ENCODE peak calls at places on chromosomes 3 and 15, in five cellular contexts. D is suprapubic skin, I is stomach, J is esophagus muscularis mucosa, B is transverse colon. O is an unnamed sample.

GRCh38 chr3:42043116-42043796 is 47.9 kb upstream of the TRAK1 start:
- DNase-seq in I (no peak), J (no peak), B (no peak), D (peak), O (no peak)

GRCh38 chr15:70466895-70467529 is 296.3 kb downstream of the UACA start:
- DNase-seq in I (peak), J (no peak), D (no peak), B (peak), O (peak)

GRCh38 chr3:114328345-114328744 is 34.5 kb downstream of the TIGIT start:
- DNase-seq in J (no peak), I (no peak), B (no peak), D (no peak), O (no peak)

GRCh38 chr3:81419196-81419595 is 342.2 kb downstream of the GBE1 start:
- DNase-seq in J (no peak), D (no peak), I (no peak), B (no peak), O (no peak)

GRCh38 chr15:93312891-93313486 is 224.0 kb upstream of the RGMA start:
- DNase-seq in I (no peak), B (no peak), J (peak), D (no peak), O (no peak)

GRCh38 chr3:11305509-11305908 is 33.3 kb downstream of the ATG7 start:
- DNase-seq in D (no peak), B (no peak), J (no peak), I (no peak), O (no peak)

GRCh38 chr15:87045741-87046140 is 966.1 kb downstream of the AGBL1 start:
- DNase-seq in D (no peak), I (no peak), J (no peak), B (no peak), O (no peak)

GRCh38 chr3:154090116-154090420 is 31.1 kb upstream of the ARHGEF26 start:
- DNase-seq in J (no peak), I (no peak), B (no peak), D (no peak), O (no peak)

GRCh38 chr3:5226783-5227182 is 39.3 kb downstream of the EDEM1 start:
- DNase-seq in D (no peak), J (no peak), B (no peak), I (no peak), O (no peak)

GRCh38 chr3:35659808-35660207 is 20.5 kb downstream of the ARPP21 start:
- DNase-seq in D (no peak), J (no peak), I (no peak), B (peak), O (no peak)

GRCh38 chr15:84599906-84600305 is 903 bp upstream of the ZSCAN2 start:
- DNase-seq in D (no peak), I (no peak), J (no peak), B (no peak), O (peak)

GRCh38 chr15:69059170-69059943 is 44.9 kb downstream of the NOX5 start:
- DNase-seq in J (peak), D (peak), I (peak), B (peak), O (peak)

GRCh38 chr15:40353697-40354096 is 2.9 kb downstream of the PHGR1 start:
- DNase-seq in I (peak), D (no peak), J (no peak), B (peak), O (peak)

DNA sequence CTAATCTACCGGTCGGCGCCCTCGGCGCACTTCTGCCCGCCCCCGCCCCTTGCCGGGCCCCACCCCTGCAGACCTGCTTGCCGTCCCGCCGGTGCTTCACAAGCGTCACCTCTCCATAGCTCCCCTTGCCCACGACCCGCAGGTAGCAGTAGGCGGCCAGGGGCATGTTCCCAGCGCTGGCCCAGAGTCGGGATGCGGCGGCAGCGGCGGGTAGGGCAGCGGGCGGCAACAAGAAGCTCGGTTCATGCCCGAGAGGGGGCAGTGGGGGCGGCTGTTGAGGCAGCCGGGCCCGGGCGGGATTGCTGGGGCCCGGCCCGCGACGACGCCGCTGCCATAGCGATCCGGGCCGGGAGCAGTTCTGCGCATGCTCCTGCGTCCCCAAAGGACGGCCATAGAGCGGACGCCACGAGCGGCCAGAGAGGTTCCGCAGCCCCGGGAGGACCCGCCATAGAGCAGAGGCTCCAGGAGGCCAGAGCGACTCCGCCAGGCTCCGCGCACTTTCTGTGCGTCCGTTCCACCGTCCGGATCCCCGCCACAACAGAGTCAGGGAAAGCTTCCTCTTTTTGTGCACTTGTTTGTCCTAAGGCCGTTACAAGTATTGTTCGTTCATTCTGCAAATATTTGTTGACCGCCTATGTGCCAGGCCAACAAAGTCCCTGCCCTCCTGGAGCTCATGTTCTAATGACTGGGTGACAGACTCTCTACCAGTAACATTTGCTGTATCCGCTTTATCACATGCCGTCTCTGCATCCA is at the start of gene NEK4:
- DNase-seq in I (peak), B (peak), D (peak), J (peak), O (peak)
- TF ChIP-seq POLR2A in I (no peak), B (peak), D (no peak), J (no peak), O (peak)

GRCh38 chr15:54564142-54564541 is 585.9 kb downstream of the UNC13C start:
- DNase-seq in D (no peak), B (no peak), I (no peak), J (no peak), O (no peak)

GRCh38 chr15:54556231-54556630 is 578.0 kb downstream of the UNC13C start:
- DNase-seq in B (no peak), J (no peak), I (no peak), D (no peak), O (no peak)

GRCh38 chr15:54559405-54560064 is 581.3 kb downstream of the UNC13C start:
- DNase-seq in B (peak), D (no peak), I (no peak), J (no peak), O (no peak)

DNA sequence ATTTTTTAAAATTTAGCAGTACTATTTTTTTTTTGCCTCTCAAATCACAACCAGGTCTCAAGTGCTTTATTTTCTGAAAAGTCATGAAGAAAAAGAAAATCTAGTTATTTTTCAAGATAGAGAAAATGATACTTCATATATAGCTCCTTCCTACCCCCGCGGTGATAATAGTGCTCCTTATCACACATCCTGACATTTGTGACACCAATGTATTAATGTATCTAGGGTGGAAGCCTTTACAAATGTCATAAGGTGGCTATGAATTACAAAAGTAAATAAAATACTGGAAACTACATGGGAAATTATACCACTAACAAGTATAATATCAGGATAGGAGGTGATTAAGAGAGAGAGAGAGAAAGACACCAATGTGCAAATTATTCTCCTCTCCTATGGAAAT is 582.2 kb downstream of the UNC13C start:
- DNase-seq in J (no peak), B (no peak), I (no peak), D (no peak), O (no peak)
- TF ChIP-seq POLR2AphosphoS5 in J (no peak), B (no peak), I (no peak), D (no peak), O (no peak)

GRCh38 chr3:198081421-198081844 is 121.4 kb downstream of the LMLN start:
- DNase-seq in J (no peak), B (no peak), I (no peak), D (no peak), O (peak)
- H3K4me3 ChIP-seq in J (peak), B (no peak), I (peak), D (peak), O (peak)

GRCh38 chr3:194673761-194674160 is 1.8 kb upstream of the LSG1 start:
- DNase-seq in D (no peak), B (no peak), J (peak), I (no peak), O (no peak)

GRCh38 chr3:194672876-194673275 is 885 bp upstream of the LSG1 start:
- DNase-seq in B (no peak), I (no peak), J (peak), D (no peak), O (no peak)

GRCh38 chr3:194675081-194675640 is 3.2 kb upstream of the LSG1 start:
- DNase-seq in D (no peak), B (no peak), I (no peak), J (no peak), O (no peak)

GRCh38 chr3:194671511-194671899 is 486 bp downstream of the LSG1 start:
- DNase-seq in I (no peak), J (peak), B (no peak), D (no peak), O (no peak)

DNA sequence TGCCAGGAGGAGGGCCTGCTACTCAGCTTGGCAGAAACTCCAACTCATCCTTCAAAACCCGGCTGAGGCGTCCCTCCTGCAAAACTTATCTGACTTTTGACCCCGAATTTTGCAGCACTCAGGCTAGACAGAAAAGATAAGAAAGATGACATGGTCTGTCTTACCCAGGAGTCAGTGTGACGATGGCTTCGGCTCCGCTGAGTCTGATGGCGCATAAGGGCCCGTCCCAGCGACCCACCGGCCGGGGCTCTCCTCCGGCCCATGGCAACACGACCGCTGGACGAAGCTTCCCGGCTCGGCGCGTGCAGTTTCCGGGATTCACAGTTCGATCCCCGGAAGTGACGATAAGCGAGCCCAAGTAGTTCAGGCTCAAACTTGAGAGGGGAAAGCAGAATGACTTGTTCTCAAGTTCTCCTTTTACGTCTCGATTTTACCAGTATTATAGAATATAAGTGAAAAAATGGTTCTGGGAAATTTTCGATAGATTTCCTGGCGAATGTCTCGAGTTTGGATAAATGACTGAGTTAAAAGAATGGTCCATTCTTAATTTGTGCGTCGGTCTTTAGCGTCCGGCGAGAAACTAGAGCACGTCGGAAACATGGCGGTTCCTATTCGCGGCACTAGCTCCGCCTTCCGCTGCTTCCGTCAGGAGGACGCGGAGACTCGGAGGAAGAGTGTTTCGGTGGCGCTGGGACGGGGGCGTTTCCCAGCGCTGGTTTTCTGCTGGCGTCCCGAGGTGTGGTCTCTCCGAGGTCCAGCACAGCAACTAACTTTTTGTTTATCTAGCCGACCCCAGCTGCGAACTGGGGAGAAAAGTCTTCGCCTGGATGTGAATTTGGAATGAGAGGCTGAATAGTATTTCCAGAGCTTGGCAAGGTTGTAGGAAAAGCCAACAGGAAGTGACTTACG is at the start of gene LSG1:
- DNase-seq in J (peak), B (peak), I (peak), D (peak), O (peak)
- TF ChIP-seq POLR2A in J (no peak), B (peak), I (no peak), D (no peak), O (no peak)

DNA sequence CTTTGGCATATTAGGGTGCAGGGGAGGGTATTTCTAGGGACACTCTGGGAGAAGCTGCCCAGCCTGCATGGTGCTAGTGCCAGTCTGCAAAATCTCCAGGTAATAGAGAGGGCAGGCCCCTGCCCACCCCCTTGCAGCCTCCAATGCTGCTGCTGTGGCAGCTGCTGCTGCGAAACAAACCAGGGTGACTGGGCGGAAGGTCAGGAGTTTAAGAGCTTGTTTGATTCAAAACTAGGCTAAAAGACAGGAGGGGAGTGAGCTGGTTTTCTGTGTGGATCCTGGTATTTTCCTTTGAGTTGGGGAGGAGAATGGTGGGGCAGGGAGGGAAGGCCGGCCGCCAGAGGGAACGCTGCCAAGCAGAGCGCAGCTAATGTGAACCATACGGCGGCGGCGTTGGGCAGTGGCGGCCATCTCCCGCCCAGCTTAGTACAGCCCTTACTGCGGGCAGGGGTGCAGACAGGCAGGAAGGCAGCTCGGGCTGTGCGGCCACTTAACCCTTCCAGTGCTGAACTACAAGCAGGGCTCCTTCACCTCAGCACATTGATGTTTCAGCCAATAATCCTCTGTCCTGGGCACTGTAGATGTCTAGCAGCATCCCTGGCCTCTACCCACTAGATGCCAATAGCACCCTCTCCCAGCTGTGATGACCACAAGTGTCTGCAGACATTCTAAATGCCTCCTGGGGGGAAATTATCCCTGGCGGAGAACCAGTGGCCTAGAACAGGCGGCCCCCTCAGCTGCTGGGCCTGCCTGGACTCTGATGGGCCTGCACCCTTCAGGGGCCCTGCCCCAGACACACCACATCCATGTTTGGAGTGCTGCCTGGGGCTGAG is 125.7 kb downstream of the EEFSEC start:
- DNase-seq in D (peak), I (peak), B (peak), J (no peak), O (peak)
- TF ChIP-seq POLR2AphosphoS5 in D (no peak), I (no peak), B (no peak), J (no peak), O (peak)

GRCh38 chr15:88637436-88637835 is 1.4 kb upstream of the ISG20 start:
- DNase-seq in J (no peak), I (no peak), D (no peak), B (no peak), O (peak)

GRCh38 chr15:88636654-88637053 is 2.2 kb upstream of the ISG20 start:
- DNase-seq in J (no peak), B (no peak), D (no peak), I (no peak), O (peak)

GRCh38 chr15:88636039-88636438 is 2.8 kb upstream of the ISG20 start:
- DNase-seq in D (no peak), I (peak), J (no peak), B (peak), O (peak)

GRCh38 chr15:88634449-88634848 is 4.4 kb upstream of the ISG20 start:
- DNase-seq in B (no peak), J (no peak), D (no peak), I (no peak), O (no peak)

GRCh38 chr15:88635343-88635742 is 3.5 kb upstream of the ISG20 start:
- DNase-seq in I (no peak), D (no peak), B (peak), J (no peak), O (peak)
- H3K4me3 ChIP-seq in I (no peak), D (no peak), B (no peak), J (no peak), O (no peak)

GRCh38 chr15:62672268-62672667 is 370.3 kb upstream of the TPM1 start:
- DNase-seq in B (no peak), J (no peak), D (no peak), I (no peak), O (no peak)
- TF ChIP-seq POLR2A in B (no peak), J (no peak), D (no peak), I (no peak), O (no peak)

GRCh38 chr3:28191363-28191762 is 50.1 kb upstream of the CMC1 start:
- DNase-seq in I (no peak), J (no peak), D (no peak), B (no peak), O (no peak)
- TF ChIP-seq POLR2AphosphoS5 in I (no peak), J (no peak), D (no peak), B (no peak), O (no peak)

GRCh38 chr3:46848271-46849097 is 14.8 kb downstream of the MYL3 start:
- DNase-seq in I (peak), B (no peak), J (no peak), D (peak), O (peak)

GRCh38 chr3:46845860-46846623 is 17.2 kb downstream of the MYL3 start:
- DNase-seq in B (peak), D (peak), J (no peak), I (peak), O (peak)

GRCh38 chr3:46845397-46845859 is 17.8 kb downstream of the MYL3 start:
- DNase-seq in D (peak), J (no peak), I (peak), B (peak), O (no peak)

GRCh38 chr3:46847744-46848143 is 15.5 kb downstream of the MYL3 start:
- DNase-seq in D (peak), I (peak), J (no peak), B (no peak), O (no peak)

DNA sequence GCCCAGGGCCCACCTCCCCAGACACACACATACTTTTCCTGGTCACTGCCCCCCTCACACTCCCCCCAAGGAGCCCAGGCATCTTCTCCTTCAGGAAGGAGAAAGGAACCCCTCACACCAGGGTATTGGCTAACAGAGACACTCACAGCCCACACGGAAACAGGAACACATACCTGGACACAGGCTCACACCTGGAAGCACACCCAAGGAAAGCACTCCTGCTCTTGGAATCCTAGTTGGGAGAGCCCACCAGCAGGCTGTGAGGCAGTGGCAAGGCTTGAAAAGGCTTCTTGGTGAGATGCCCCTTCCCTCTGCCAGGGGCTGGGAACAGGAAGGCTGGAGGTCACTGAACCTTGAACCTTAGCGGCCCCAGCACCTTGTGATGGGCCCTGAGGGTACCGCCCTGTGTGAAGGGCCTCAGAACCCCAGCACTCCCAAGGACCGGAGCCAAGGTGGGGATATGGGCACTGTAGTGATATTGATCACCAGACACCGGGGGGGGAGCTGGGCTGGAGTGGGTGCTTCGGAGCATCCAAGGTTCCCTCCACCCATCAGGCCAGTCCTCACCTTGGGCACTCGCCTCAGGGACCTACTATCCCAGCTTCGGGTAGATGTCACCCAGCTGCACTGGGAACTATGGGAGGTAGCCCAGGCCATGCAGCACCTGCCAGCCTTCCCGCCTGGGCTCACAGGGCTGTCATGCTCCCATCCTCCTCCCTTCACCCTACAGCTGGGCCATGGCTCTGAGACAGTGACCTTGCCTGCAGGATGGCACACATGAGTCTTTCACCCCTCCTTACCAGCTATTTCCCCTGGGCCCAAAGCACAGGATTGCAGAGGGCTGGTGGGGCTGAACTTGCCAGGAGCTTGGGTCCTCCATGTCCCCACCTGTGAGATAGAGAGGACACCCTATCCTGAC is 16.4 kb downstream of the MYL3 start:
- DNase-seq in I (peak), J (no peak), D (peak), B (no peak), O (peak)
- H3K4me3 ChIP-seq in I (peak), J (peak), D (peak), B (peak), O (peak)